ENCODE peak calls at places on chromosomes 13 and 19, in ten cellular contexts. M is NB4, V is pancreas, D is lower leg skin, U is coronary artery, R is AG04449, A is colonic mucosa, N is body of pancreas, B is tibial nerve, S is fibroblast of mammary gland. E is an unnamed sample.

GRCh38 chr19:15297416-15298224 is 34.7 kb downstream of the BRD4 start:
- DNase-seq in M (no peak), V (no peak), D (no peak), U (no peak), R (no peak), A (peak; percentile 39), N (peak; percentile 39), B (no peak), S (peak; percentile 63), E (no peak)

GRCh38 chr13:25179810-25180437 is 7.8 kb upstream of the AMER2 start:
- DNase-seq in M (no peak), V (no peak), D (no peak), U (no peak), R (no peak), A (no peak), N (no peak), B (no peak), S (no peak), E (no peak)

GRCh38 chr13:45339867-45340266 is 1.1 kb downstream of the TPT1 start:
- DNase-seq in M (no peak), V (no peak), D (no peak), U (no peak), R (no peak), A (no peak), N (no peak), B (no peak), S (no peak), E (no peak)

GRCh38 chr19:30604657-30605056 is 232.5 kb downstream of the ZNF536 start:
- DNase-seq in M (no peak), V (no peak), D (no peak), U (no peak), R (no peak), A (no peak), N (no peak), B (no peak), S (no peak), E (no peak)

GRCh38 chr13:48151766-48152165 is 56.9 kb upstream of the MED4 start:
- DNase-seq in M (no peak), V (no peak), D (no peak), U (no peak), R (no peak), A (no peak), N (no peak), B (no peak), S (no peak), E (no peak)

GRCh38 chr13:24858953-24859352 is 95.0 kb downstream of the RNF17 start:
- DNase-seq in M (no peak), V (no peak), D (no peak), U (no peak), R (no peak), A (no peak), N (no peak), B (no peak), S (no peak), E (no peak)

GRCh38 chr13:39415403-39415802 is 187.6 kb downstream of the LHFPL6 start:
- DNase-seq in M (peak; percentile 61), V (no peak), D (no peak), U (peak; percentile 78), R (no peak), A (peak; percentile 20), N (peak; percentile 33), B (no peak), S (peak; percentile 64), E (peak; percentile 27)

GRCh38 chr13:107020393-107020792 is 452.5 kb upstream of the ARGLU1 start:
- DNase-seq in M (no peak), V (no peak), D (no peak), U (no peak), R (no peak), A (no peak), N (no peak), B (no peak), S (no peak), E (no peak)

GRCh38 chr19:40721936-40722661 is 5.2 kb downstream of the ITPKC start:
- DNase-seq in M (no peak), V (no peak), D (no peak), U (no peak), R (no peak), A (no peak), N (peak; percentile 29), B (no peak), S (peak; percentile 74), E (no peak)

GRCh38 chr19:1455336-1456120 is 5.6 kb downstream of the APC2 start:
- DNase-seq in M (no peak), V (peak; percentile 58), D (peak; percentile 40), U (no peak), R (no peak), A (peak; percentile 91), N (peak; percentile 68), B (no peak), S (peak; percentile 69), E (no peak)

GRCh38 chr19:1264801-1265610 is 4.1 kb upstream of the CIRBP start:
- DNase-seq in M (peak; percentile 47), V (peak; percentile 65), D (no peak), U (no peak), R (no peak), A (peak; percentile 74), N (peak; percentile 76), B (no peak), S (peak; percentile 94), E (no peak)

GRCh38 chr19:3055741-3056453 is 6.4 kb downstream of the TLE5 start:
- DNase-seq in M (no peak), V (peak; percentile 91), D (peak; percentile 56), U (peak; percentile 71), R (no peak), A (peak; percentile 91), N (peak; percentile 88), B (no peak), S (no peak), E (no peak)

GRCh38 chr19:23810496-23810895 is 51.8 kb upstream of the ZNF681 start:
- DNase-seq in M (no peak), V (no peak), D (no peak), U (no peak), R (no peak), A (no peak), N (no peak), B (no peak), S (no peak), E (no peak)

GRCh38 chr13:23600100-23600499 is 29.9 kb downstream of the TNFRSF19 start:
- DNase-seq in M (no peak), V (no peak), D (no peak), U (no peak), R (no peak), A (no peak), N (no peak), B (no peak), S (no peak), E (no peak)

GRCh38 chr13:23600534-23600933 is 30.3 kb downstream of the TNFRSF19 start:
- DNase-seq in M (no peak), V (no peak), D (no peak), U (no peak), R (no peak), A (no peak), N (no peak), B (no peak), S (no peak), E (no peak)

GRCh38 chr13:23598371-23598770 is 28.2 kb downstream of the TNFRSF19 start:
- DNase-seq in M (no peak), V (no peak), D (no peak), U (no peak), R (no peak), A (no peak), N (no peak), B (no peak), S (peak; percentile 77), E (no peak)

GRCh38 chr13:23599083-23599925 is 29.1 kb downstream of the TNFRSF19 start:
- DNase-seq in M (no peak), V (no peak), D (no peak), U (no peak), R (no peak), A (no peak), N (no peak), B (no peak), S (no peak), E (no peak)
- TF ChIP-seq CTCF in M (no peak), V (no peak), D (no peak), U (no peak), R (no peak), A (no peak), N (no peak), B (no peak), S (no peak), E (peak; percentile 21)

GRCh38 chr13:30863796-30864195 is 42.3 kb upstream of the MEDAG start:
- DNase-seq in M (no peak), V (no peak), D (no peak), U (no peak), R (no peak), A (no peak), N (no peak), B (no peak), S (no peak), E (no peak)
- H3K4me3 ChIP-seq in M (no peak overlapping the region), V (no peak overlapping the region), D (no peak overlapping the region), U (no peak overlapping the region), R (no peak overlapping the region), A (no peak overlapping the region), N (no peak overlapping the region), B (no peak overlapping the region), S (no peak overlapping the region), E (no peak overlapping the region)

DNA sequence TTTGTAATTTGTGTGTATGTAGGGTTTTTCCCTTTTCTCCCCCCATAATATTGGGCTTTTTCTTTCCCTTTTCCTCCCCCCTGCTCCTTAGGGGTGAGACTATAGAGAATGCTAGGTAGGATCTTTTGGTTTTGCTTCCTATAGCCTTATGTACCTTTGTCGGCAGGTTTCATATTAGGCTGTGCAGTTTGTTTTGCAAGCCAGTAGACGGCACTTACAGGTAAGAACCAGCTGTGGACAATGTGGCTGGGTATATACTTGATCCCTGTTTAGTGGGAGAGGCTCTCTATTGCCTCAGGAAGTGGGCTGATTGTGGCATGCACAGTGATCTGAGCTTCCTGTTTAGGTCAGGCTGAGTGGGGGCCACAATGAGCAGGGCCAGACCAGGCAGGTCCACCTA is 359.2 kb upstream of the OBI1 start:
- DNase-seq in M (no peak), V (no peak), D (no peak), U (no peak), R (no peak), A (no peak), N (no peak), B (no peak), S (no peak), E (no peak)
- TF ChIP-seq CTCF in M (no peak), V (no peak), D (no peak), U (no peak), R (no peak), A (no peak), N (no peak), B (no peak), S (no peak), E (peak; percentile 1)

DNA sequence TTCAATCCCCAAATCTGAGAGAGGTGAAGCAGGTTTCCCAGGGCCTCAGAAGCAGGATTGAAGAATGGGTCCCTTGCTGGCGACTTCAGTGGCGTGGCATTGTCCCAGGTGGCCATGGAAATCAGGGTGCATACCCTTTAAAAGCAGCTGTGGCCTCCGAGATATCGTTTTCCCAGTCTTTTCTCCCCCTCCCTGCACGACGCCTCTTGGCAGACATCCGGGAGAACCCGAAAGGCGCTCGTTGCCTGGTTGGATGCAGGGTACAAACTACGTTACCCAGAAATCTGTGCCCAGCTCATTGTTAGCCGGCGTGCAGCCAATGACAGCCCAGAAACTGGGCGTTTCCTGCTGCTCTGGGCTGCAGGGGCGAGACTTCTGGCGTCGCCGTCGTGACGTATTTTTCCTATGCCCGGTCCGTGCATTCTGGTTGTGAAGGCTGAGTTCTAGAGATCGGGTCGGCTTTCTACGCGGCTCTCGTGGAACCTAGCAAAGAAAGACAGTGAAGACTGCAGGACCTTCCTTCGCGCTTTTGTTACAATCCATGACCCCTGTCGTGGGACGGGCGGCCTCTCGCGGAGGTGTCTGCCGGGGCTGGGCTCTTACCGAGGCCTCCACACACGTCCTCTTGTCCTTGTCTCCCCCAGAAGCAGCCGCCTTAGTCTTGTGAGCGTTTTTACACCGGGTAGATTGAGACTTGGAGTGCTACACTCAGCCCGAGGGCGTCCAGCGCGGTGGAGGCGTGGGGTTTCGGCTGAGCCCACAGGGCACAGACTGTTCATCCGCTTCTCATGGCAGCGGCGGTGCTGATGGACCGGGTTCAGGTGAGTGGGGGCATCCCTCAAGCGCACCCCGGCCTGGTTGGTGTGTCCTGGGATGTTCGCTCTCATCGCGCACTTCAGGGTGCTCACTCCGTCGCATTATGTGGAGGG is at the start of gene ZNF304:
- DNase-seq in M (peak; percentile 91), V (peak; percentile 93), D (peak; percentile 93), U (peak; percentile 93), R (peak; percentile 77), A (peak; percentile 94), N (peak; percentile 94), B (peak; percentile 76), S (peak; percentile 95), E (peak; percentile 81)
- H3K4me3 ChIP-seq in M (peak within 1 kb of the TSS; percentile 86), V (peak within 1 kb of the TSS; percentile 71), D (peak within 1 kb of the TSS; percentile 89), U (peak within 1 kb of the TSS; percentile 99), R (peak within 1 kb of the TSS; percentile 99), A (peak within 1 kb of the TSS; percentile 80), N (peak within 1 kb of the TSS; percentile 50), B (peak within 1 kb of the TSS; percentile 80), S (peak within 1 kb of the TSS; percentile 98), E (peak within 1 kb of the TSS; percentile 81)

E was measured in retinal pigment epithelial cell.